ENCODE peak calls at places on chromosomes 7 and 10, in five cellular contexts. G is aorta; E is CD4-positive, alpha-beta memory T cell; A is neural progenitor cell; N is A673. W is an unnamed sample. For H3K4me1, the result is how much of the 10 kb centered on the place peaks cover.

GRCh38 chr7:41045556-41046123 is 657.2 kb downstream of the INHBA start:
- DNase-seq in G (no peak), E (no peak), A (peak), N (no peak), W (no peak)

GRCh38 chr10:19816420-19817250 is at the start of gene PLXDC2:
- DNase-seq in G (peak), E (no peak), A (peak), N (peak), W (peak)

GRCh38 chr10:21458496-21458895 is 67.0 kb downstream of the SKIDA1 start:
- DNase-seq in G (no peak), E (no peak), A (no peak), N (no peak), W (no peak)

GRCh38 chr10:4865945-4866661 is 40.1 kb downstream of the AKR1E2 start:
- DNase-seq in G (no peak), E (no peak), A (no peak), N (no peak), W (no peak)

GRCh38 chr7:128887169-128888038 is 23.1 kb downstream of the KCP start:
- DNase-seq in G (no peak), E (no peak), A (no peak), N (no peak), W (peak)

GRCh38 chr10:106563384-106563783 is 601.1 kb downstream of the SORCS1 start:
- DNase-seq in G (no peak), E (no peak), A (no peak), N (no peak), W (no peak)

GRCh38 chr7:52287698-52288097 is 747.7 kb upstream of the POM121L12 start:
- DNase-seq in G (no peak), E (no peak), A (no peak), N (no peak), W (no peak)

GRCh38 chr7:5217851-5218331 is 27.9 kb downstream of the WIPI2 start:
- DNase-seq in G (no peak), E (no peak), A (no peak), N (no peak), W (peak)

GRCh38 chr7:135601182-135601581 is 43.5 kb downstream of the NUP205 start:
- DNase-seq in G (no peak), E (no peak), A (no peak), N (no peak), W (no peak)

GRCh38 chr10:23534328-23534727 is 95.5 kb downstream of the OTUD1 start:
- DNase-seq in G (no peak), E (no peak), A (no peak), N (no peak), W (no peak)

GRCh38 chr7:69906309-69906995 is 308.2 kb downstream of the AUTS2 start:
- DNase-seq in G (no peak), E (no peak), A (no peak), N (peak), W (no peak)

GRCh38 chr7:144670251-144670650 is 165.6 kb downstream of the TPK1 start:
- DNase-seq in G (no peak), E (peak), A (no peak), N (peak), W (no peak)

GRCh38 chr10:133325761-133326463 is 10.8 kb downstream of the CALY start:
- DNase-seq in G (peak), E (no peak), A (peak), N (no peak), W (no peak)

GRCh38 chr7:7565746-7566650 is 686 bp upstream of the MIOS start:
- DNase-seq in G (no peak), E (no peak), A (no peak), N (no peak), W (no peak)

GRCh38 chr10:69232252-69232651 is 12.1 kb downstream of the HKDC1 start:
- DNase-seq in G (no peak), E (no peak), A (no peak), N (no peak), W (no peak)

GRCh38 chr10:70967591-70968588 is 79.5 kb upstream of the PCBD1 start:
- DNase-seq in G (no peak), E (no peak), A (peak), N (no peak), W (no peak)

GRCh38 chr7:28921822-28922221 is 36.3 kb downstream of the TRIL start:
- DNase-seq in G (no peak), E (peak), A (peak), N (peak), W (peak)

GRCh38 chr10:69468771-69469129 is 17.5 kb downstream of the TSPAN15 start:
- DNase-seq in G (no peak), E (no peak), A (no peak), N (peak), W (no peak)

GRCh38 chr7:20991544-20991943 is 204.9 kb upstream of the SP8 start:
- DNase-seq in G (no peak), E (no peak), A (peak), N (no peak), W (no peak)

GRCh38 chr7:74569501-74570075 is 87.9 kb upstream of the GTF2I start:
- DNase-seq in G (no peak), E (peak), A (no peak), N (no peak), W (no peak)

GRCh38 chr7:44796034-44796503 is 412 bp upstream of the PPIA start:
- DNase-seq in G (no peak), E (no peak), A (peak), N (no peak), W (no peak)

GRCh38 chr7:38929460-38930171 is 20.6 kb upstream of the VPS41 start:
- DNase-seq in G (no peak), E (no peak), A (no peak), N (peak), W (no peak)

GRCh38 chr7:132430863-132431822 is 145.1 kb downstream of the PLXNA4 start:
- DNase-seq in G (peak), E (peak), A (no peak), N (peak), W (peak)

GRCh38 chr10:94429049-94429707 is 26.8 kb downstream of the TBC1D12 start:
- DNase-seq in G (no peak), E (no peak), A (no peak), N (peak), W (no peak)

GRCh38 chr10:99742240-99742639 is 10.2 kb downstream of the CUTC start:
- DNase-seq in G (no peak), E (no peak), A (no peak), N (no peak), W (no peak)

GRCh38 chr10:21517134-21517982 is 8.1 kb downstream of the SKIDA1 start:
- DNase-seq in G (peak), E (peak), A (peak), N (peak), W (peak)

GRCh38 chr7:3588341-3588740 is 287.3 kb downstream of the SDK1 start:
- DNase-seq in G (no peak), E (no peak), A (no peak), N (no peak), W (no peak)

GRCh38 chr7:80134105-80134535 is 511 bp upstream of the GNAI1 start:
- DNase-seq in G (no peak), E (no peak), A (no peak), N (no peak), W (no peak)

GRCh38 chr7:47556511-47557180 is 25.3 kb downstream of the TNS3 start:
- DNase-seq in G (peak), E (no peak), A (no peak), N (no peak), W (no peak)

GRCh38 chr7:43439631-43440401 is 143.1 kb upstream of the STK17A start:
- DNase-seq in G (no peak), E (peak), A (peak), N (peak), W (no peak)

GRCh38 chr10:73095479-73096021 is 1.1 kb downstream of the P4HA1 start:
- DNase-seq in G (peak), E (peak), A (peak), N (peak), W (peak)

GRCh38 chr10:101120884-101121660 is 10.0 kb upstream of the TLX1 start:
- DNase-seq in G (no peak), E (no peak), A (no peak), N (no peak), W (no peak)

GRCh38 chr7:142319970-142320369 is 62.1 kb upstream of the PRSS58 start:
- DNase-seq in G (no peak), E (peak), A (no peak), N (no peak), W (no peak)

GRCh38 chr10:50567384-50567783 is 56.4 kb downstream of the SGMS1 start:
- DNase-seq in G (no peak), E (no peak), A (no peak), N (no peak), W (no peak)

GRCh38 chr7:75639893-75640600 is 98.7 kb downstream of the HIP1 start:
- DNase-seq in G (no peak), E (no peak), A (no peak), N (peak), W (no peak)

GRCh38 chr10:22252801-22253577 is 35.2 kb upstream of the EBLN1 start:
- DNase-seq in G (peak), E (peak), A (peak), N (no peak), W (peak)

GRCh38 chr7:55020481-55020871 is 1.7 kb downstream of the EGFR start:
- DNase-seq in G (no peak), E (no peak), A (no peak), N (no peak), W (peak)

GRCh38 chr7:132655071-132655761 is 78.9 kb upstream of the PLXNA4 start:
- DNase-seq in G (peak), E (peak), A (peak), N (peak), W (peak)

GRCh38 chr7:142817506-142817905 is 37.4 kb upstream of the EPHB6 start:
- DNase-seq in G (no peak), E (no peak), A (no peak), N (no peak), W (no peak)

GRCh38 chr10:75137533-75138438 is 26.3 kb downstream of the SAMD8 start:
- DNase-seq in G (no peak), E (no peak), A (no peak), N (no peak), W (no peak)

GRCh38 chr10:108582888-108583287 is 1340.4 kb downstream of the XPNPEP1 start:
- DNase-seq in G (no peak), E (no peak), A (no peak), N (no peak), W (no peak)

GRCh38 chr10:108586424-108586823 is 1336.9 kb downstream of the XPNPEP1 start:
- DNase-seq in G (no peak), E (no peak), A (no peak), N (no peak), W (no peak)

GRCh38 chr10:108583827-108584226 is 1339.5 kb downstream of the XPNPEP1 start:
- DNase-seq in G (no peak), E (no peak), A (no peak), N (no peak), W (no peak)

GRCh38 chr10:108578258-108578657 is 1345.1 kb downstream of the XPNPEP1 start:
- DNase-seq in G (no peak), E (no peak), A (no peak), N (no peak), W (no peak)

GRCh38 chr10:108582387-108582786 is 1340.9 kb downstream of the XPNPEP1 start:
- DNase-seq in G (no peak), E (no peak), A (no peak), N (peak), W (no peak)
- H3K4me1 ChIP-seq in G (under half), E (under half), A (under half), N (under half), W (under half)

DNA sequence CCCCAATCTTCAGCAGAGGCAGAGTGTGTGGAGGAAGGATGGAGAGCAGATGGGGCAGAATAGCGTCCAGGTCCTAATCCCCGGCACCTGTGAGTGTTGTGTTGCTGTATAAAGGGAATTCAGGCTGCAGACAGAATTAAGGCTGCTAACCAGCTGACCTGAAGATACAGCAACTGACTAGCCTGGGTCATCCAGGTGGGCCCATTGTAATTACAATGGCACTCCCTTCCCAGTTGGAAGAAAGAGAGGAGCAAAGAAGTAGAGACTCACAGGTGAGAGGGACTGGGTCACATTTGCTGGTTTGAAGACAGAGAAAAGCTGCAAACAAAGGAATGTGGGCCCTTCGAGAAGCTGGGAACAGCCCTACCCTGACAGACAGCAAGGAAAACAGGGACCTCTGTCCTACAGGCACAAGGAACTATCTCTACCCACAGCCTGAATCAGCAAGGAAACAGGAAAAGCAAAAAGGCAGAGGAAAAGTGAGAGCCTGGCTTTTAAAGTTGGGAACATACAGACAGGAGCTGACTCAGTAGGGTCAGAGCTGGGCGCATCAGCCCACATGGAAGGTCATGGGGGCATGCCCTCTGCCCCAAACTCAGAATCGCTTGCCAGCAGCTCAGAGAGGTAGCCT is 11.6 kb upstream of the TMEM72 start:
- DNase-seq in G (no peak), E (no peak), A (peak), N (no peak), W (no peak)
- H3K4me1 ChIP-seq in G (under half), E (under half), A (under half), N (under half), W (under half)

GRCh38 chr7:139294951-139295555 is 46.1 kb upstream of the FMC1 start:
- DNase-seq in G (no peak), E (no peak), A (no peak), N (no peak), W (no peak)
- H3K4me1 ChIP-seq in G (under half), E (under half), A (under half), N (under half), W (under half)

DNA sequence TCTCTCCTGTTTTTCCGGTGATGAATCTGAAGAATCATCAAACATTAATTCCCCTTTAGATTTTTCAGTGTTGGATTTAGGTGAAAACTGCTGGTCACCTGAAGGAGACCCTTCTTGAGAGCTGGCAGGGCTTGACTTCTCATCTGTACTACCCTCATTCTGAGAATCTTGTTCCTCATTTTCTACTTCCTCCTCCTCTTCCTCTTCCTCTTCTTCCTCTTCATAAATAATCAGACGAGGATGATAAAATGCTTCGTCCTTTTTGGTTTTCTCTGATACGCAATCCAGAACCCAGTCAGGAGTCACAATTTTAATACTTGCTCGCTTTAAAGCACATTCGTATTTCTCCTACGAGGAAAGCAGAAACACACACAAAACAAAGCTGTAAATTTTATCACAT is 26.9 kb downstream of the PAXIP1 start:
- DNase-seq in G (no peak), E (no peak), A (no peak), N (no peak), W (no peak)
- H3K4me1 ChIP-seq in G (under half), E (under half), A (under half), N (under half), W (under half)

W was measured in sigmoid colon.